ENCODE peak calls at places on chromosome 14, in four cellular contexts. T is A549, C is A673, G is thoracic aorta. Y is an unnamed sample.
A peak's percentile ranks its signal among the peaks of the same experiment; 100 is the strongest.

GRCh38 chr14:72736791-72737559 is 156.9 kb downstream of the DPF3 start:
- DNase-seq in T (no peak), C (no peak), G (no peak), Y (no peak)

GRCh38 chr14:90454041-90455000 is 57.5 kb downstream of the CALM1 start:
- DNase-seq in T (peak; percentile 71), C (peak; percentile 52), G (peak; percentile 33), Y (peak; percentile 57)

GRCh38 chr14:41418851-41419250 is 187.8 kb upstream of the LRFN5 start:
- DNase-seq in T (no peak), C (no peak), G (no peak), Y (no peak)

GRCh38 chr14:77761205-77761931 is 412 bp upstream of the SNW1 start:
- DNase-seq in T (peak; percentile 66), C (peak; percentile 44), G (no peak), Y (no peak)

GRCh38 chr14:103561381-103562134 is 899 bp downstream of the BAG5 start:
- DNase-seq in T (no peak), C (peak; percentile 53), G (no peak), Y (peak; percentile 42)

GRCh38 chr14:100617715-100618693 is 30.8 kb upstream of the BEGAIN start:
- DNase-seq in T (no peak), C (no peak), G (no peak), Y (no peak)

GRCh38 chr14:39593339-39593738 is 161.1 kb upstream of the FBXO33 start:
- DNase-seq in T (no peak), C (no peak), G (no peak), Y (no peak)

GRCh38 chr14:100114109-100114765 is 45.2 kb downstream of the DEGS2 start:
- DNase-seq in T (no peak), C (no peak), G (no peak), Y (no peak)

GRCh38 chr14:22597265-22597664 is 835 bp upstream of the ABHD4 start:
- DNase-seq in T (no peak), C (no peak), G (no peak), Y (no peak)

GRCh38 chr14:100578552-100578951 is 8.7 kb downstream of the BEGAIN start:
- DNase-seq in T (peak; percentile 20), C (no peak), G (no peak), Y (no peak)

GRCh38 chr14:68084256-68084655 is 264.7 kb downstream of the RAD51B start:
- DNase-seq in T (peak; percentile 62), C (peak; percentile 51), G (no peak), Y (no peak)

GRCh38 chr14:25103820-25104219 is 53.9 kb upstream of the STXBP6 start:
- DNase-seq in T (no peak), C (no peak), G (no peak), Y (no peak)

GRCh38 chr14:55913324-55914035 is 204.7 kb upstream of the PELI2 start:
- DNase-seq in T (no peak), C (no peak), G (no peak), Y (no peak)

GRCh38 chr14:73755434-73756014 is 41.3 kb upstream of the PNMA1 start:
- DNase-seq in T (no peak), C (no peak), G (no peak), Y (peak; percentile 15)

GRCh38 chr14:52238682-52239081 is 28.8 kb upstream of the PTGDR start:
- DNase-seq in T (no peak), C (no peak), G (no peak), Y (no peak)

GRCh38 chr14:94021416-94022157 is 4.6 kb upstream of the OTUB2 start:
- DNase-seq in T (no peak), C (no peak), G (no peak), Y (no peak)

GRCh38 chr14:46651526-46652144 is at the start of gene RPL10L:
- DNase-seq in T (peak; percentile 23), C (peak; percentile 7), G (no peak), Y (no peak)

GRCh38 chr14:100031506-100032281 is 33.5 kb upstream of the EVL start:
- DNase-seq in T (peak; percentile 91), C (peak; percentile 75), G (peak; percentile 37), Y (peak; percentile 82)